ENCODE peak calls at places on chromosomes 2 and 18, in eight cellular contexts. F is stimulated activated CD8-positive, alpha-beta memory T cell treated with anti-CD3 and anti-CD28 coated beads, Interleukin-7, amount 100 ng/mL, for 24 hours; I is left lung; C is NCI-H748 treated with DMSO at 0.1 percent for 48 hours; D is CD8-positive, alpha-beta memory T cell; Y is DND-41; G is DMS 273 treated with DMSO at 0.1 percent for 48 hours; E is tibial artery. R is an unnamed sample.

GRCh38 chr18:65091737-65092329 is 659.0 kb upstream of the CDH7 start:
- DNase-seq in F (no peak), I (no peak), C (peak; percentile 39), D (no peak), Y (no peak), G (peak; percentile 51), E (no peak), R (peak; percentile 55)

GRCh38 chr2:147863835-147864234 is 19.0 kb downstream of the ACVR2A start:
- DNase-seq in F (no peak), I (no peak), C (no peak), D (no peak), Y (no peak), G (no peak), E (no peak), R (no peak)

GRCh38 chr2:239381709-239382134 is 19.1 kb downstream of the HDAC4 start:
- DNase-seq in F (no peak), I (peak; percentile 22), C (no peak), D (peak; percentile 46), Y (no peak), G (no peak), E (no peak), R (no peak)

GRCh38 chr2:207505728-207506127 is 24.0 kb upstream of the CREB1 start:
- DNase-seq in F (no peak), I (no peak), C (no peak), D (no peak), Y (no peak), G (no peak), E (no peak), R (no peak)

GRCh38 chr2:112784199-112785189 is at the start of gene IL1A:
- DNase-seq in F (no peak), I (no peak), C (no peak), D (no peak), Y (no peak), G (no peak), E (no peak), R (no peak)

GRCh38 chr2:106039634-106040033 is 154.5 kb downstream of the UXS1 start:
- DNase-seq in F (no peak), I (no peak), C (no peak), D (no peak), Y (no peak), G (no peak), E (peak; percentile 37), R (no peak)

GRCh38 chr2:38907743-38908562 is 18.3 kb downstream of the ARHGEF33 start:
- DNase-seq in F (no peak), I (no peak), C (no peak), D (no peak), Y (no peak), G (no peak), E (no peak), R (no peak)

GRCh38 chr2:75360945-75361344 is 161.6 kb upstream of the TACR1 start:
- DNase-seq in F (no peak), I (no peak), C (no peak), D (no peak), Y (no peak), G (no peak), E (no peak), R (no peak)

GRCh38 chr18:56532176-56532840 is 106.1 kb downstream of the TXNL1 start:
- DNase-seq in F (no peak), I (no peak), C (no peak), D (no peak), Y (no peak), G (no peak), E (no peak), R (no peak)

GRCh38 chr2:156580501-156580900 is 144.3 kb downstream of the GPD2 start:
- DNase-seq in F (no peak), I (no peak), C (no peak), D (no peak), Y (peak; percentile 12), G (no peak), E (no peak), R (peak; percentile 68)

R was measured in NCI-H146.